ENCODE peak calls at places on chromosomes 12 and 14, in five cellular contexts. R, U, Q, Y and N are unnamed samples.
A peak's percentile ranks its signal among the peaks of the same experiment; 100 is the strongest.

GRCh38 chr12:51217133-51217967 is 512 bp downstream of the POU6F1 start:
- DNase-seq in Y (peak; percentile 65), Q (no peak), U (peak; percentile 48), R (no peak), N (peak; percentile 61)

GRCh38 chr14:76827696-76828301 is 1.6 kb downstream of the LRRC74A start:
- DNase-seq in Y (peak; percentile 36), R (no peak), U (no peak), Q (no peak), N (no peak)

GRCh38 chr14:67186789-67187188 is 2.5 kb upstream of the GARIN2 start:
- DNase-seq in R (no peak), U (no peak), Q (no peak), Y (no peak), N (no peak)

GRCh38 chr12:95200128-95200973 is 16.9 kb downstream of the FGD6 start:
- DNase-seq in U (no peak), Y (no peak), Q (no peak), R (no peak), N (no peak)

GRCh38 chr14:77026930-77027537 is 1.5 kb downstream of the IRF2BPL start:
- DNase-seq in Q (no peak), U (no peak), Y (peak; percentile 41), R (peak; percentile 56), N (peak; percentile 33)

GRCh38 chr14:73739174-73739898 is 25.2 kb upstream of the PNMA1 start:
- DNase-seq in U (no peak), R (no peak), Y (no peak), Q (no peak), N (no peak)

GRCh38 chr12:19688489-19688888 is 249.2 kb downstream of the AEBP2 start:
- DNase-seq in Q (peak; percentile 45), Y (no peak), U (no peak), R (no peak), N (no peak)

GRCh38 chr14:50045039-50045711 is 71.2 kb downstream of the VCPKMT start:
- DNase-seq in R (peak; percentile 37), U (peak; percentile 65), Y (peak; percentile 72), Q (no peak), N (peak; percentile 91)

DNA sequence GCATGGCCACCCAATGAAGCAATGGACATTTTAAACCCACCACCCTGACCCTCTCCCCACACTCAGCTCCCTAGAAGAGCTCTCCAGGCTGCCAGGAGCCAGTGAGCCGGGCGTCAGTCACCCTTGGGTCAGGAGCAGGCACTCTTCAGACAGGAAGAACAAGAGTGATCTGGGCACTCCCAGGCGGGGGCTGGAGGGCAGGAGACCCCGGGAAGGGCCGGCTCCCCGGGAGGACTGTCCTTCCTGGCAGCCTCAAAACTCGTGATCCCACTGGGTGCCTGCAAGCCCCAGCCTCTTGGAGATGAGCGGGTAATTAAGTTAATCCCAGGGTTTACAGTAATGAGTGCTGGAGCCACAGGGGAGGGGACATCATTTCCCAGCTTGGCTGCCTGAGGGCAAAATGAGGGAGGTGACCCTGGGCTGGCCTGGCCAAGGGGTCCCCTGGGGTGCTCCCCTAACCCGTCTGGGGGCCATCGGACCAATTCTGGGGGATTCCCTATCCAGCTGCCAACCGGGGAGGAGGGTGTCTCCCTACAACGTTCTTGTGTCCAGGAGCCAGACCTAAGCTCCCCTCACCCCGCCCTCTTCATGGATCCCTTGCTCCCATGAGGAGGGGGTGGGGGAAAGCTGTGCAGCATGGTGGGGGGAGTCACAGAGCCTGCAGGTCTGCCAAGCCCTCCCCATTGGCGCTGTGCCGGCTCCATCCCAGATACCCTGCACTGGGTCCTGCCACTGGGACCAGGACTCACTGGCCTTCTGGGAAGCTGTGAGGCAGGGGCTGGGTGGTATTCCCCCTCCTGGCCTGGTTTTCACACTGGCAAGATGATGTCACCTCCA is 59.2 kb downstream of the CCNK start:
- DNase-seq in Q (no peak), U (no peak), R (no peak), Y (no peak), N (no peak)
- H3K4me3 ChIP-seq in Q (no peak overlapping the region), U (no peak overlapping the region), R (no peak overlapping the region), Y (no peak overlapping the region), N (no peak overlapping the region)

GRCh38 chr12:67439611-67440010 is 170.5 kb downstream of the CAND1 start:
- DNase-seq in Q (no peak), Y (no peak), R (no peak), U (no peak), N (no peak)

GRCh38 chr12:67442896-67443295 is 173.7 kb downstream of the CAND1 start:
- DNase-seq in Q (no peak), U (no peak), R (no peak), Y (no peak), N (no peak)

GRCh38 chr12:67444542-67444941 is 175.4 kb downstream of the CAND1 start:
- DNase-seq in R (no peak), U (no peak), Q (no peak), Y (no peak), N (no peak)

GRCh38 chr12:67442347-67442841 is 173.2 kb downstream of the CAND1 start:
- DNase-seq in Y (peak; percentile 18), R (no peak), U (no peak), Q (no peak), N (no peak)

GRCh38 chr12:67441736-67442346 is 172.7 kb downstream of the CAND1 start:
- DNase-seq in Y (peak; percentile 84), Q (peak; percentile 59), U (peak; percentile 61), R (peak; percentile 82), N (peak; percentile 69)
- H3K4me3 ChIP-seq in Y (no peak overlapping the region), Q (no peak overlapping the region), U (no peak overlapping the region), R (no peak overlapping the region), N (no peak overlapping the region)

GRCh38 chr12:110741795-110742717 is 635 bp downstream of the PPP1CC start:
- DNase-seq in R (peak; percentile 38), U (no peak), Q (no peak), Y (no peak), N (peak; percentile 23)

GRCh38 chr12:110741371-110741770 is 1.3 kb downstream of the PPP1CC start:
- DNase-seq in U (no peak), Q (no peak), Y (no peak), R (no peak), N (no peak)

GRCh38 chr12:110739894-110740293 is 2.8 kb downstream of the PPP1CC start:
- DNase-seq in Q (no peak), Y (no peak), R (no peak), U (no peak), N (no peak)

GRCh38 chr12:110737532-110737931 is 5.2 kb downstream of the PPP1CC start:
- DNase-seq in R (no peak), U (no peak), Q (no peak), Y (no peak), N (no peak)

DNA sequence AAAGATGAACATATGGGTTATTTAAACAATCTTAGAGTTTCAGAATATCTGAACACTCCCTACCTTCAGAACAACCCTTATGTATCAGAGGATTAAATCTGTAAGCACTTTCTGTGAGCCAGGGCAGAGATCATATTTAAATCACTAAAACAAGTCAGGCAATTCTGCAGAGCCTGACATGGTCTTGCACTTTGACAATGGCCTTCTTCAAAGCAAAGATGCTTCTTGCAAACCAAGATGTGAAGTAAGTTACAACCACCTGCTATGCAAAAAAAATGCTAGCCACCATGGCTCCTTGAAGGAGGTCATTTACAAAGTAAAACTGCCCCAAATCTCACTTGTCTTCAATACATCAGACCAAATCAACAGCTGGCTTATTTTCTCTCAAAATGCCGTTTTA is 3.2 kb downstream of the PPP1CC start:
- DNase-seq in U (no peak), Q (no peak), Y (no peak), R (no peak), N (no peak)
- H3K4me3 ChIP-seq in U (no peak overlapping the region), Q (peak overlapping the region; percentile 5), Y (peak overlapping the region; percentile 86), R (no peak overlapping the region), N (peak overlapping the region; percentile 97)

GRCh38 chr14:24136684-24137528 is 912 bp downstream of the PSME1 start:
- DNase-seq in R (no peak), U (no peak), Q (no peak), Y (no peak), N (no peak)
- H3K4me3 ChIP-seq in R (peak overlapping the region; percentile 62), U (peak overlapping the region; percentile 98), Q (peak overlapping the region; percentile 78), Y (peak overlapping the region; percentile 97), N (peak overlapping the region; percentile 74)

DNA sequence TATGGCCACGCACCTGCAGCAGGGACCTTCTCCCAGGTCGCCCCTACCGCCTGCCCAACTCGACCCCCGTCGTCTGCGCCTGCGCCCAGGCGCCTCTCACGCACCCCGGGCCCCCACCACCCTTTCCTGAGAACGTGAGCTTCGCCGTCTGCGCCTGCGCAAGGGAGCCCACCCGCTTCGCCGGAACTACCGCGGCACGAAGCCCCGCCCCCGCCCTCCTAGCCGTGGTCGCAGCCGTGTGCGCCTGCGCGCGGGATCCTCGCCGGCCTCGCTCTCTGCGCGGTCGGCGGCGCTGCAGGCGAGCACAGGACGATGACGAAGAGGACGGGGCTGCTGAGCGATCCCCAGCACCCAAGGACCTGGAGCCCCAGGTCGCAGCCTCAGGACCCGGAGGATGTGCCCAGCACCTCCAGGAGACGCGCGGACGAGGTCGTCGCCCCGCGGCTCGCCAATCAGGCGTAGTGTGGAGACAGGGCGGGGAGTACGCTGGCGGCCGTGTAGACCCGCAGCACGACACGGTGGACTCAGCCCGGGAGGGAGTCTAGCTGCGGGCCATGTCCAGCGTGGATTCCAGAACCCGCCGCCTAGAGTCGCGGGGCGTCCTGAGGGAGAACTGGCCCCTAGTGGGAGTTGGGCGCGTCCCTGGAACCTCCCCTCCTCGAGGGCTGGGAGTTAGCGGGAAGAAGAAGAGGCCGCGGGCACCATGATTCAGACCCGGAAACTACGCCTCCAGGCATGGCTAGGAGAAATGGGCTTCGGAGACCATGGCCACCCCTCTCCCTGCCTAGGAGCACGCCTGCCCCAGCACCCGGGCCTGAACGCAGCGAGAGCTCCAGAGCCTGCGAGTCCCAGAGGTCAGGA is 1120.8 kb upstream of the TMEM132C start:
- DNase-seq in U (peak; percentile 13), Y (peak; percentile 85), Q (no peak), R (peak; percentile 72), N (peak; percentile 70)
- H3K4me3 ChIP-seq in U (peak overlapping the region; percentile 36), Y (peak overlapping the region; percentile 39), Q (peak overlapping the region; percentile 46), R (peak overlapping the region; percentile 56), N (peak overlapping the region; percentile 48)

GRCh38 chr12:11500222-11500860 is 105.0 kb upstream of the PRB2 start:
- DNase-seq in Q (peak; percentile 40), U (peak; percentile 77), Y (peak; percentile 71), R (peak; percentile 74), N (peak; percentile 63)
- H3K4me3 ChIP-seq in Q (no peak overlapping the region), U (no peak overlapping the region), Y (no peak overlapping the region), R (no peak overlapping the region), N (no peak overlapping the region)

GRCh38 chr12:10252201-10252600 is 39.5 kb downstream of the GABARAPL1 start:
- DNase-seq in U (no peak), R (no peak), Q (no peak), Y (no peak), N (no peak)
- H3K4me3 ChIP-seq in U (no peak overlapping the region), R (no peak overlapping the region), Q (no peak overlapping the region), Y (no peak overlapping the region), N (no peak overlapping the region)

GRCh38 chr14:104604461-104605449 is at the start of gene TMEM179:
- DNase-seq in U (no peak), Y (no peak), R (no peak), Q (no peak), N (peak; percentile 21)
- H3K4me3 ChIP-seq in U (no peak within 1 kb of the TSS), Y (no peak within 1 kb of the TSS), R (no peak within 1 kb of the TSS), Q (no peak within 1 kb of the TSS), N (no peak within 1 kb of the TSS)